ENCODE peak calls at places on chromosomes 6 and 20, in eight cellular contexts. S, U, G, Y, D, C, P and R are unnamed samples.

GRCh38 chr6:150600302-150601017 is 775 bp downstream of the PLEKHG1 start:
- DNase-seq in U (peak), G (peak), S (peak), C (peak), D (peak), Y (peak), P (peak), R (peak)

GRCh38 chr20:53869466-53870258 is 200.7 kb downstream of the BCAS1 start:
- DNase-seq in P (peak), C (peak), S (peak), Y (no peak), D (peak), U (peak), G (peak), R (peak)

GRCh38 chr6:108165714-108166663 is at the start of gene NR2E1:
- DNase-seq in P (peak), Y (no peak), G (no peak), U (no peak), S (no peak), C (peak), D (no peak), R (no peak)

GRCh38 chr6:168145747-168146596 is 67.0 kb upstream of the FRMD1 start:
- DNase-seq in U (peak), P (no peak), G (no peak), Y (no peak), C (no peak), D (no peak), S (no peak), R (no peak)

GRCh38 chr6:107625264-107625663 is 135.3 kb downstream of the SOBP start:
- DNase-seq in D (no peak), C (no peak), G (no peak), P (no peak), Y (no peak), U (no peak), S (no peak), R (no peak)

GRCh38 chr6:158774734-158775449 is 44.3 kb downstream of the EZR start:
- DNase-seq in P (no peak), U (no peak), D (no peak), S (no peak), G (no peak), Y (no peak), C (no peak), R (no peak)

GRCh38 chr20:17971571-17972013 is 2.8 kb downstream of the MGME1 start:
- DNase-seq in C (peak), U (no peak), D (no peak), S (no peak), G (no peak), Y (no peak), P (no peak), R (no peak)

GRCh38 chr6:135209803-135210202 is 28.7 kb downstream of the MYB start:
- DNase-seq in D (no peak), G (no peak), P (no peak), S (no peak), U (no peak), Y (no peak), C (no peak), R (no peak)

GRCh38 chr6:116629467-116630063 is 13.3 kb downstream of the RSPH4A start:
- DNase-seq in C (no peak), Y (no peak), D (no peak), S (no peak), P (no peak), U (no peak), G (no peak), R (no peak)

GRCh38 chr20:22333885-22334545 is 250.4 kb downstream of the FOXA2 start:
- DNase-seq in G (peak), Y (no peak), P (peak), D (peak), U (no peak), C (peak), S (peak), R (peak)

GRCh38 chr20:46349742-46350056 is 41.4 kb upstream of the CDH22 start:
- DNase-seq in Y (no peak), U (no peak), D (no peak), C (no peak), G (no peak), P (no peak), S (peak), R (no peak)

GRCh38 chr6:28817808-28818145 is 106.0 kb downstream of the TRIM27 start:
- DNase-seq in D (no peak), C (no peak), Y (no peak), S (no peak), G (no peak), U (no peak), P (no peak), R (no peak)

GRCh38 chr6:42979523-42980177 is 669 bp upstream of the PEX6 start:
- DNase-seq in S (no peak), D (no peak), G (no peak), U (no peak), P (no peak), Y (peak), C (peak), R (no peak)

GRCh38 chr20:10005885-10006284 is 28.9 kb upstream of the ANKEF1 start:
- DNase-seq in S (no peak), P (no peak), D (no peak), Y (no peak), C (no peak), U (no peak), G (no peak), R (no peak)

GRCh38 chr6:74733830-74734591 is 471.8 kb downstream of the COL12A1 start:
- DNase-seq in C (peak), D (no peak), U (no peak), G (no peak), P (no peak), Y (no peak), S (no peak), R (no peak)

GRCh38 chr6:125662301-125662700 is 87.1 kb upstream of the HEY2 start:
- DNase-seq in Y (no peak), U (no peak), C (no peak), D (no peak), P (no peak), G (no peak), S (no peak), R (no peak)

GRCh38 chr20:43958626-43959025 is 44.0 kb downstream of the TOX2 start:
- DNase-seq in C (no peak), P (no peak), U (peak), D (no peak), G (no peak), Y (no peak), S (no peak), R (no peak)

GRCh38 chr6:163422574-163422973 is 8.1 kb downstream of the QKI start:
- DNase-seq in D (no peak), G (no peak), U (no peak), C (no peak), P (no peak), Y (no peak), S (no peak), R (no peak)

GRCh38 chr6:161150566-161150965 is 123.3 kb downstream of the AGPAT4 start:
- DNase-seq in G (no peak), Y (no peak), D (no peak), U (no peak), S (no peak), P (no peak), C (no peak), R (no peak)

GRCh38 chr6:167644404-167645132 is 182.1 kb upstream of the AFDN start:
- DNase-seq in Y (no peak), D (no peak), S (no peak), U (no peak), C (no peak), P (no peak), G (no peak), R (no peak)

GRCh38 chr6:24667378-24667803 is 514 bp downstream of the ACOT13 start:
- DNase-seq in C (peak), U (no peak), S (peak), G (no peak), Y (no peak), P (no peak), D (no peak), R (peak)

GRCh38 chr6:66226099-66226498 is 519.1 kb upstream of the EYS start:
- DNase-seq in D (no peak), S (no peak), P (no peak), C (no peak), Y (no peak), U (no peak), G (no peak), R (no peak)

GRCh38 chr20:58065508-58066361 is 162.7 kb downstream of the ANKRD60 start:
- DNase-seq in G (no peak), S (no peak), P (no peak), D (no peak), U (peak), C (peak), Y (no peak), R (no peak)

GRCh38 chr20:39939241-39939865 is 749.7 kb downstream of the MAFB start:
- DNase-seq in Y (no peak), U (no peak), P (no peak), S (no peak), G (no peak), C (no peak), D (no peak), R (no peak)

GRCh38 chr6:82072113-82072512 is 175.4 kb downstream of the IBTK start:
- DNase-seq in S (no peak), P (no peak), D (no peak), U (no peak), G (no peak), C (no peak), Y (no peak), R (no peak)

GRCh38 chr6:38688579-38689087 is 14.3 kb downstream of the GLO1 start:
- DNase-seq in C (no peak), S (peak), Y (no peak), U (no peak), D (no peak), P (no peak), G (no peak), R (peak)

GRCh38 chr6:150567823-150568383 is 31.8 kb upstream of the PLEKHG1 start:
- DNase-seq in U (no peak), S (no peak), P (no peak), Y (no peak), D (no peak), G (no peak), C (no peak), R (no peak)

GRCh38 chr20:50713677-50714101 is 17.7 kb upstream of the PARD6B start:
- DNase-seq in S (no peak), U (no peak), D (peak), C (peak), P (no peak), Y (no peak), G (no peak), R (no peak)

GRCh38 chr20:17749979-17750721 is 50.4 kb downstream of the BANF2 start:
- DNase-seq in D (peak), G (no peak), Y (no peak), C (peak), U (peak), S (no peak), P (no peak), R (no peak)

GRCh38 chr6:56595490-56596122 is 47.1 kb downstream of the DST start:
- DNase-seq in S (peak), G (peak), C (peak), P (peak), U (no peak), D (peak), Y (no peak), R (peak)

GRCh38 chr6:119443993-119444641 is 94.6 kb upstream of the MAN1A1 start:
- DNase-seq in U (no peak), C (peak), S (no peak), G (no peak), D (no peak), P (no peak), Y (no peak), R (no peak)

GRCh38 chr6:119482850-119483285 is 133.3 kb upstream of the MAN1A1 start:
- DNase-seq in G (no peak), Y (no peak), S (no peak), P (no peak), U (no peak), C (no peak), D (no peak), R (no peak)

GRCh38 chr6:95877480-95877879 is 138.3 kb upstream of the FUT9 start:
- DNase-seq in Y (no peak), U (no peak), D (no peak), G (no peak), S (no peak), P (no peak), C (no peak), R (no peak)

GRCh38 chr6:48109902-48110301 is 1.1 kb downstream of the PTCHD4 start:
- DNase-seq in G (no peak), Y (no peak), D (no peak), P (no peak), U (no peak), S (no peak), C (peak), R (no peak)

GRCh38 chr20:8129211-8129986 is 2.7 kb upstream of the PLCB1 start:
- DNase-seq in C (peak), S (no peak), G (no peak), Y (no peak), P (no peak), U (no peak), D (no peak), R (no peak)

GRCh38 chr20:33753763-33754162 is 22.0 kb downstream of the ZNF341 start:
- DNase-seq in C (no peak), D (no peak), S (no peak), G (no peak), U (no peak), P (no peak), Y (no peak), R (no peak)

GRCh38 chr20:41169184-41169690 is 31.9 kb downstream of the PLCG1 start:
- DNase-seq in S (no peak), U (peak), P (no peak), G (no peak), Y (no peak), C (no peak), D (no peak), R (no peak)

GRCh38 chr20:10303852-10304251 is 85.2 kb downstream of the SNAP25 start:
- DNase-seq in Y (no peak), P (no peak), D (no peak), G (no peak), U (no peak), C (no peak), S (no peak), R (no peak)

DNA sequence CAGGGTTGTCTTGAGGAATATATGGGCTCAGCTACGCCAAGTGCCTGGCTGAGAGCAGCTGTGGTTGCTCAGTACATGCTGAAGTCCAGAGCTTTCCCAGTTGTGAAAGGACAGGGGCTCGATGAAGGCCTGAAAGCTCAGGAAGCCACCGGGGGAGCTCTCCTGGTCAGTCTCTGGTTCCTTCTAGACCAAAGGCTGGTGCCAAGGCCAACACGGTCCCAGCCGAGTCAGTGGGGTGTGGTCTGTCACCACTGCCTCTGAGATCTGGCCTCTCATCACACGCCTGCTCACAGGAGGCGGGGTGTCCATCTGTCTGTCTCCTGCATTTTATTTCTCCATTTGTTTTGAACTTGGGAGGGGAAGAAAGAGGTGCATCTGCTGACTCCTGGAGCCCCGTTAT is 4.9 kb upstream of the FAM83C start:
- DNase-seq in G (no peak), Y (no peak), D (no peak), S (no peak), P (no peak), U (no peak), C (no peak), R (no peak)
- TF ChIP-seq CTCF in G (no peak), Y (no peak), D (no peak), S (no peak), P (no peak), U (no peak), C (no peak), R (no peak)

GRCh38 chr20:62451156-62451767 is 23.9 kb upstream of the RBBP8NL start:
- DNase-seq in G (no peak), S (no peak), C (no peak), P (no peak), Y (no peak), U (no peak), D (no peak), R (no peak)

GRCh38 chr20:62451970-62452369 is 23.8 kb downstream of the GATA5 start:
- DNase-seq in U (no peak), G (no peak), Y (no peak), S (no peak), D (no peak), C (no peak), P (no peak), R (no peak)

GRCh38 chr20:62448788-62449187 is 21.4 kb upstream of the RBBP8NL start:
- DNase-seq in S (no peak), Y (no peak), C (no peak), U (no peak), P (peak), G (no peak), D (no peak), R (no peak)

GRCh38 chr20:62448038-62448437 is 20.7 kb upstream of the RBBP8NL start:
- DNase-seq in G (no peak), D (no peak), C (no peak), P (no peak), S (no peak), Y (no peak), U (no peak), R (no peak)

GRCh38 chr20:62449951-62450815 is 22.8 kb upstream of the RBBP8NL start:
- DNase-seq in P (no peak), C (no peak), Y (no peak), D (no peak), S (no peak), G (no peak), U (no peak), R (no peak)
- TF ChIP-seq CTCF in P (no peak), C (peak), Y (no peak), D (no peak), S (no peak), G (no peak), U (no peak), R (no peak)

DNA sequence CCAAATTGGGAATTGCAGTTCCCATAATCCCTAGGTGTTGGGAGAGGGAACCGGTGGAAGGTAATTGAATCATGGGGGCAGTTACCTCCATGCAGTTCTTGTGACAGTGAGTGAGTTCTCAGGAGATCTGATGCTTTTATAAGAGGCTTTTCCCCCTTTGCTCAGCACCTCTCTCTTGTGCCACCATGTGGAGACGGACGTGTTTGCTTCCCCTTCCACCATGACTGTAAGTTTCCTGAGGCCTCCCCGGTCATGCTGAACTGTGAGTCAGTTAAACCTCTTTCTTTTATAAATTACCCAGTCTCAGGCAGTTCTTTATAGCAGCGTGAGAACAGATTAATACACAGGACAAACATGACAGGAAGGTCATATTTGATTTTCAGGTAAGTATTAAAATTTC is 25.3 kb upstream of the HECA start:
- DNase-seq in C (peak), S (no peak), Y (no peak), U (no peak), P (no peak), G (peak), D (peak), R (no peak)
- TF ChIP-seq CTCF in C (peak), S (peak), Y (no peak), U (no peak), P (no peak), G (peak), D (no peak), R (peak)

DNA sequence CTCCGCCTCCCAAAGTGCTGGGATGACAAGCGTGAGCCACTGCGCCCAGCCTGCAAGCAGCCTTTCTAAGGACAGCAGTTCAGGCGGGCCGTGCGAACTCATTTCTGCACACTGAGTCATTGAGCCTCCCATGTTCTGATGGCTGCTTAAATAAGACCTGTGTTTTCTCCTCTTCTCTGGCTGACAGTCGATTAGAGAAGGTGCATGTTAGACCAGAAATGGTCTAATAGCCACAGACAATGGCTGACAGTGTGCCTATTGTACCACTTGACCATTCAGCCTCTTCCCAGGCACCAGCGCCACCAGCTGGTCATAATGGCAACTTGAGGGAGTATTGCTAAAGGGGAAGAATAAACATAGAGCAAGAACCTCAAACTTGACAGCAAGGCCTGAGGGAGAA is 6.2 kb downstream of the CST11 start:
- DNase-seq in U (no peak), Y (no peak), D (peak), C (peak), G (no peak), S (peak), P (peak), R (peak)
- TF ChIP-seq CTCF in U (peak), Y (peak), D (peak), C (peak), G (no peak), S (peak), P (peak), R (peak)

GRCh38 chr6:140082867-140083297 is 708.4 kb upstream of the CITED2 start:
- DNase-seq in D (no peak), C (peak), Y (no peak), P (no peak), U (no peak), G (no peak), S (no peak), R (no peak)

GRCh38 chr6:140077712-140078551 is 703.5 kb upstream of the CITED2 start:
- DNase-seq in U (no peak), S (no peak), C (no peak), P (no peak), D (no peak), G (no peak), Y (no peak), R (no peak)

GRCh38 chr6:140078552-140079126 is 704.2 kb upstream of the CITED2 start:
- DNase-seq in D (no peak), G (no peak), S (no peak), U (no peak), C (peak), P (no peak), Y (no peak), R (no peak)

GRCh38 chr6:140076078-140076477 is 701.6 kb upstream of the CITED2 start:
- DNase-seq in P (no peak), Y (no peak), D (no peak), U (no peak), S (no peak), C (no peak), G (no peak), R (no peak)

GRCh38 chr6:140079328-140079727 is 704.9 kb upstream of the CITED2 start:
- DNase-seq in G (no peak), C (peak), P (no peak), U (no peak), D (no peak), Y (no peak), S (no peak), R (no peak)
- TF ChIP-seq CTCF in G (no peak), C (no peak), P (no peak), U (no peak), D (no peak), Y (no peak), S (no peak), R (no peak)

DNA sequence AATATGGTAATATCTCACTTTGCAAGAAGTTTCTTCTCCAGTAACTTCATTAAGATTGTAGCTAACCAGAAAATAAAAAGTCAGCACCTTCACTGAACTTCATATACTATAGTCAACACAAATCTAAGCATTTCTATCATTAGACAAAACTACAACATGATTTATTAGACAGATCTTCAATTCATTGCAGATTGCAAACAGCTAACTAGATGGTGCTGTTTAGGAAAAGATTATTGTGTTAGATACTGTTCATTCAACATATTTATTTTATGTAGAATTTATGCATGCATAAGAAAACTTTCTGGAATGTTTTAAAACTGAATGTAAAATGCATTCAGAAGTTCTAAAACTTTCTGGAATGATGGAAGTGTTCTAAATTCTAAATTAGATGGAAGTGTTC is 442.1 kb downstream of the HTR1B start:
- DNase-seq in C (no peak), Y (no peak), P (no peak), S (no peak), U (no peak), G (no peak), D (no peak), R (no peak)
- TF ChIP-seq CTCF in C (no peak), Y (no peak), P (no peak), S (no peak), U (no peak), G (no peak), D (no peak), R (no peak)

GRCh38 chr6:26331809-26332226 is 33.2 kb upstream of the BTN3A2 start:
- DNase-seq in U (no peak), Y (no peak), S (peak), P (no peak), C (no peak), G (peak), D (no peak), R (no peak)
- TF ChIP-seq CTCF in U (no peak), Y (no peak), S (no peak), P (no peak), C (no peak), G (no peak), D (no peak), R (no peak)